ENCODE peak calls at places on chromosomes 5 and 9, in four cellular contexts. One of them, this sample, is unnamed.
A peak's percentile ranks its signal among the peaks of the same experiment; 100 is the strongest.

GRCh38 chr9:32580631-32581300 is 7.8 kb upstream of the NDUFB6 start:
- DNase-seq in breast epithelium: no peak
- DNase-seq in Panc1: no peak
- DNase-seq in IMR-90: no peak
- DNase-seq in this sample: no peak

GRCh38 chr9:120482424-120483186 is 97.4 kb downstream of the CDK5RAP2 start:
- DNase-seq in breast epithelium: no peak
- DNase-seq in Panc1: no peak
- DNase-seq in IMR-90: no peak
- DNase-seq in this sample: no peak

GRCh38 chr9:81416476-81417298 is 272.7 kb downstream of the TLE1 start:
- DNase-seq in breast epithelium: no peak
- DNase-seq in Panc1: no peak
- DNase-seq in IMR-90: peak; percentile 41
- DNase-seq in this sample: no peak

GRCh38 chr9:113541019-113541900 is 77.7 kb downstream of the RGS3 start:
- DNase-seq in breast epithelium: no peak
- DNase-seq in Panc1: no peak
- DNase-seq in IMR-90: peak; percentile 55
- DNase-seq in this sample: no peak

GRCh38 chr9:116212986-116213672 is 59.5 kb downstream of the PAPPA start:
- DNase-seq in breast epithelium: no peak
- DNase-seq in Panc1: no peak
- DNase-seq in IMR-90: no peak
- DNase-seq in this sample: no peak

GRCh38 chr5:44233691-44234090 is 155.5 kb downstream of the FGF10 start:
- DNase-seq in breast epithelium: no peak
- DNase-seq in Panc1: no peak
- DNase-seq in IMR-90: no peak
- DNase-seq in this sample: no peak

GRCh38 chr9:116207371-116208111 is 54.0 kb downstream of the PAPPA start:
- DNase-seq in breast epithelium: no peak
- DNase-seq in Panc1: no peak
- DNase-seq in IMR-90: no peak
- DNase-seq in this sample: no peak

GRCh38 chr9:83501552-83501951 is 36.6 kb downstream of the FRMD3 start:
- DNase-seq in breast epithelium: no peak
- DNase-seq in Panc1: no peak
- DNase-seq in IMR-90: no peak
- DNase-seq in this sample: no peak

GRCh38 chr9:111744363-111744762 is 50.4 kb downstream of the SHOC1 start:
- DNase-seq in breast epithelium: no peak
- DNase-seq in Panc1: no peak
- DNase-seq in IMR-90: no peak
- DNase-seq in this sample: no peak

GRCh38 chr9:38022995-38023394 is 46.0 kb downstream of the SHB start:
- DNase-seq in breast epithelium: peak; percentile 63
- DNase-seq in Panc1: no peak
- DNase-seq in IMR-90: no peak
- DNase-seq in this sample: no peak

GRCh38 chr5:96483878-96484277 is 50.8 kb upstream of the PCSK1 start:
- DNase-seq in breast epithelium: no peak
- DNase-seq in Panc1: no peak
- DNase-seq in IMR-90: peak; percentile 55
- DNase-seq in this sample: no peak

GRCh38 chr9:83972286-83972685 is 7.7 kb downstream of the HNRNPK start:
- DNase-seq in breast epithelium: no peak
- DNase-seq in Panc1: no peak
- DNase-seq in IMR-90: no peak
- DNase-seq in this sample: no peak

GRCh38 chr5:52804359-52804758 is 16.6 kb downstream of the ITGA1 start:
- DNase-seq in breast epithelium: no peak
- DNase-seq in Panc1: no peak
- DNase-seq in IMR-90: no peak
- DNase-seq in this sample: no peak

GRCh38 chr9:27059406-27059805 is 49.6 kb upstream of the TEK start:
- DNase-seq in breast epithelium: no peak
- DNase-seq in Panc1: no peak
- DNase-seq in IMR-90: no peak
- DNase-seq in this sample: no peak

GRCh38 chr9:120481248-120481647 is 98.7 kb downstream of the CDK5RAP2 start:
- DNase-seq in breast epithelium: no peak
- DNase-seq in Panc1: no peak
- DNase-seq in IMR-90: no peak
- DNase-seq in this sample: no peak

GRCh38 chr9:89850633-89851325 is 246.0 kb downstream of the GADD45G start:
- DNase-seq in breast epithelium: peak; percentile 15
- DNase-seq in Panc1: no peak
- DNase-seq in IMR-90: peak; percentile 34
- DNase-seq in this sample: no peak

GRCh38 chr5:9820696-9821449 is 190.7 kb upstream of the TAS2R1 start:
- DNase-seq in breast epithelium: no peak
- DNase-seq in Panc1: no peak
- DNase-seq in IMR-90: peak; percentile 13
- DNase-seq in this sample: no peak

GRCh38 chr5:135569755-135570452 is 8.9 kb downstream of the CXCL14 start:
- DNase-seq in breast epithelium: no peak
- DNase-seq in Panc1: no peak
- DNase-seq in IMR-90: peak; percentile 36
- DNase-seq in this sample: no peak

GRCh38 chr5:127665641-127666040 is 16.8 kb downstream of the CTXN3 start:
- DNase-seq in breast epithelium: no peak
- DNase-seq in Panc1: no peak
- DNase-seq in IMR-90: no peak
- DNase-seq in this sample: no peak

GRCh38 chr5:119112151-119112550 is 41.3 kb downstream of the DMXL1 start:
- DNase-seq in breast epithelium: no peak
- DNase-seq in Panc1: no peak
- DNase-seq in IMR-90: no peak
- DNase-seq in this sample: no peak

GRCh38 chr5:150000990-150001659 is 586 bp downstream of the HMGXB3 start:
- DNase-seq in breast epithelium: no peak
- DNase-seq in Panc1: no peak
- DNase-seq in IMR-90: peak; percentile 50
- DNase-seq in this sample: peak; percentile 2

GRCh38 chr9:91246842-91247241 is 114.9 kb downstream of the AUH start:
- DNase-seq in breast epithelium: no peak
- DNase-seq in Panc1: no peak
- DNase-seq in IMR-90: peak; percentile 46
- DNase-seq in this sample: no peak

GRCh38 chr9:69066955-69067354 is 31.4 kb downstream of the FXN start:
- DNase-seq in breast epithelium: no peak
- DNase-seq in Panc1: no peak
- DNase-seq in IMR-90: no peak
- DNase-seq in this sample: no peak

GRCh38 chr5:177300236-177300880 is 3.2 kb downstream of the RAB24 start:
- DNase-seq in breast epithelium: no peak
- DNase-seq in Panc1: no peak
- DNase-seq in IMR-90: peak; percentile 80
- DNase-seq in this sample: peak; percentile 40

GRCh38 chr9:33506626-33507370 is 17.3 kb upstream of the ANKRD18B start:
- DNase-seq in breast epithelium: no peak
- DNase-seq in Panc1: no peak
- DNase-seq in IMR-90: peak; percentile 97
- DNase-seq in this sample: no peak

GRCh38 chr9:35406183-35406959 is 83.5 kb upstream of the RUSC2 start:
- DNase-seq in breast epithelium: no peak
- DNase-seq in Panc1: no peak
- DNase-seq in IMR-90: no peak
- DNase-seq in this sample: no peak

GRCh38 chr5:1666812-1667588 is 132.6 kb downstream of the MRPL36 start:
- DNase-seq in breast epithelium: peak; percentile 21
- DNase-seq in Panc1: no peak
- DNase-seq in IMR-90: no peak
- DNase-seq in this sample: no peak

GRCh38 chr5:43065384-43066230 is 25.5 kb upstream of the ANXA2R start:
- DNase-seq in breast epithelium: peak; percentile 66
- DNase-seq in Panc1: peak; percentile 59
- DNase-seq in IMR-90: peak; percentile 50
- DNase-seq in this sample: peak; percentile 23

GRCh38 chr5:107700486-107700885 is 29.7 kb upstream of the EFNA5 start:
- DNase-seq in breast epithelium: no peak
- DNase-seq in Panc1: no peak
- DNase-seq in IMR-90: no peak
- DNase-seq in this sample: no peak

GRCh38 chr5:107699425-107699824 is 28.7 kb upstream of the EFNA5 start:
- DNase-seq in breast epithelium: no peak
- DNase-seq in Panc1: no peak
- DNase-seq in IMR-90: no peak
- DNase-seq in this sample: no peak

GRCh38 chr5:107705390-107706014 is 34.8 kb upstream of the EFNA5 start:
- DNase-seq in breast epithelium: no peak
- DNase-seq in Panc1: peak; percentile 5
- DNase-seq in IMR-90: peak; percentile 77
- DNase-seq in this sample: no peak

DNA sequence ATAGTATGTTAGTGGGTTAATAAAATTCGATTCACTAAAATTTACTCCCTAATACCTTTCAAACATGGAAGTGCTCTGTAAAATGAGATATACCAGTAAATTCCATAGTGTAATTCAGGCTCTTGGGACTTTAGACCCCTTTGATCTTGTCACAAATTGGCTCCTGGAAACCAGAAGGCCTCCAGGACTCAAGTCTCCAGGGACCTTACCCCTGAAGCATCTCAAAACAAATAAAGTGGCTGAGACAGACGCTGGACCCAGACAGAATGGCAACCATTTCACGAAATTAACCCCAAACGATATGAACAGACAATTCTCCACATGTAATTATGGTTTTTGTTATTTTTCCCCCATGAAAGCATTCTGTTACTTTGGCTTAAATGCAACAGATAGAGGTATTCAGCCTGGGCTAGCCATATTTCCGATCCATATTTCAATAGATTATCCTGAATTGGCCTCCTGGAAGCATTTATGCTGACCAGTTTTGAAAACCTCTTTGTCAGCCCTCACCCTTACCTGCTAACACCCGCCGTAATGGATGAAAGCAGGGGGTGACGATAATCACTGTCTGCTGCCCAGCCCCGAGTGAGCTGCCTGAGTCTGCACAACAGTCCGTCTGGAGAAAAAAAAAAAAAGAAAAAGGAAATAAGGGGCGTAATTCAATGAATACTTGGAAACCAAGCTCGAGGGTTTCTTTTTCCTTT is 34.1 kb upstream of the EFNA5 start:
- DNase-seq in breast epithelium: no peak
- DNase-seq in Panc1: no peak
- DNase-seq in IMR-90: no peak
- DNase-seq in this sample: no peak
- H3K4me3 ChIP-seq in breast epithelium: peak overlapping the region; percentile 9
- H3K4me3 ChIP-seq in Panc1: no peak overlapping the region
- H3K4me3 ChIP-seq in IMR-90: no peak overlapping the region
- H3K4me3 ChIP-seq in this sample: no peak overlapping the region

GRCh38 chr5:171449426-171449825 is 30.0 kb downstream of the FGF18 start:
- DNase-seq in breast epithelium: no peak
- DNase-seq in Panc1: no peak
- DNase-seq in IMR-90: no peak
- DNase-seq in this sample: no peak
- H3K4me1 ChIP-seq in breast epithelium: no peaks in the 10 kb centered on the region
- H3K4me1 ChIP-seq in Panc1: no peaks in the 10 kb centered on the region
- H3K4me1 ChIP-seq in IMR-90: peaks cover 8% of the 10 kb centered on the region
- H3K4me1 ChIP-seq in this sample: peaks cover 2% of the 10 kb centered on the region

GRCh38 chr5:142697356-142697807 is 11.5 kb upstream of the FGF1 start:
- DNase-seq in breast epithelium: peak; percentile 40
- DNase-seq in Panc1: no peak
- DNase-seq in IMR-90: peak; percentile 49
- DNase-seq in this sample: no peak
- H3K4me3 ChIP-seq in breast epithelium: no peak overlapping the region
- H3K4me3 ChIP-seq in Panc1: no peak overlapping the region
- H3K4me3 ChIP-seq in IMR-90: no peak overlapping the region
- H3K4me3 ChIP-seq in this sample: no peak overlapping the region

GRCh38 chr9:129335456-129336129 is 157.5 kb upstream of the IER5L start:
- DNase-seq in breast epithelium: peak; percentile 52
- DNase-seq in Panc1: no peak
- DNase-seq in IMR-90: no peak
- DNase-seq in this sample: no peak
- H3K4me1 ChIP-seq in breast epithelium: peaks cover 23% of the 10 kb centered on the region
- H3K4me1 ChIP-seq in Panc1: peaks cover 49% of the 10 kb centered on the region
- H3K4me1 ChIP-seq in IMR-90: peaks cover 42% of the 10 kb centered on the region
- H3K4me1 ChIP-seq in this sample: peaks cover 9% of the 10 kb centered on the region

DNA sequence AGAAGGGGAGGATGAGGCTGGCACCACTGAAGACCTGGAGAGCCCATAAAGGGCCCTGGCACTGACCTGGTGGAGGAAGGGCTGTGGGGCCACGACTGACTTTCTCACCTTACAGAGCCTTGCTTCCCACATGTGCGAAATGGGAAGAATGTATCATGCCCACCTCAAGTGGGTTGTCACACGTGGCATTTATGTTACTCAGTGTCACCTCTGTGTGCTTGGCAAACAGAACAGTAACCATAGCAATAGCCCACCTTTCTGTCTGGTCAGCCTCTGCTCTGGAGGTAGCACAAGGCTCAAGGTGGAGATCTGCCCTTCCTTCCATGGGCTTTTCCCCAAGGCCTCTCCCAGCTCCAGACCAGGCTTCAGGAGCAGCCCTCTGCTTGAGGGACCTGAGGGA is 16.7 kb downstream of the TCF7 start:
- DNase-seq in breast epithelium: no peak
- DNase-seq in Panc1: no peak
- DNase-seq in IMR-90: no peak
- DNase-seq in this sample: no peak
- H3K4me3 ChIP-seq in breast epithelium: no peak overlapping the region
- H3K4me3 ChIP-seq in Panc1: no peak overlapping the region
- H3K4me3 ChIP-seq in IMR-90: no peak overlapping the region
- H3K4me3 ChIP-seq in this sample: peak overlapping the region; percentile 43

GRCh38 chr5:132428147-132428482 is 58.6 kb downstream of the SLC22A5 start:
- DNase-seq in breast epithelium: no peak
- DNase-seq in Panc1: no peak
- DNase-seq in IMR-90: no peak
- DNase-seq in this sample: no peak
- H3K4me1 ChIP-seq in breast epithelium: peaks cover 15% of the 10 kb centered on the region
- H3K4me1 ChIP-seq in Panc1: peaks cover 40% of the 10 kb centered on the region
- H3K4me1 ChIP-seq in IMR-90: peaks cover 45% of the 10 kb centered on the region
- H3K4me1 ChIP-seq in this sample: peaks cover 99% of the 10 kb centered on the region

GRCh38 chr5:123097483-123097870 is 8.4 kb downstream of the PRDM6 start:
- DNase-seq in breast epithelium: no peak
- DNase-seq in Panc1: no peak
- DNase-seq in IMR-90: no peak
- DNase-seq in this sample: no peak
- H3K4me3 ChIP-seq in breast epithelium: no peak overlapping the region
- H3K4me3 ChIP-seq in Panc1: no peak overlapping the region
- H3K4me3 ChIP-seq in IMR-90: no peak overlapping the region
- H3K4me3 ChIP-seq in this sample: no peak overlapping the region

DNA sequence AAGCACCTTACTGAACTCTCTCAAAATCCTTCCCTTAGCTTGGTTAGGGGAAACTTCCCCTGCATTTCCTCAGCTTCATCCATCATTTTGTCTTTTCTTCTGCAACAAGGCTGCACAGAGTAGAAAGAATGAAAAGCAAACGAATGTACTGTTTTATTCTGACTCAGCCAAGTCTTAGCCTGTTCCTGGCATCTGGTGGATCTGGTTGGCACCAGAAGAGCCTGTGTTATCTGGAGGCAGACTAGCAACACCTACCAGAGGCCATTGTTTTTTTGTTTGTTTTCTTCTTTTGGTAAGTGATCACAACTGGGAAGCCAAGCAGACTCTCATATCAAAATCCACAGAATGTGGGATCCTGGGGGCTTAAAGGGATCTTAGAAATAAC is 200.7 kb downstream of the FANCC start:
- DNase-seq in breast epithelium: no peak
- DNase-seq in Panc1: no peak
- DNase-seq in IMR-90: no peak
- DNase-seq in this sample: no peak
- H3K4me1 ChIP-seq in breast epithelium: no peaks in the 10 kb centered on the region
- H3K4me1 ChIP-seq in Panc1: no peaks in the 10 kb centered on the region
- H3K4me1 ChIP-seq in IMR-90: no peaks in the 10 kb centered on the region
- H3K4me1 ChIP-seq in this sample: no peaks in the 10 kb centered on the region

GRCh38 chr9:92535940-92536850 is at the start of gene ECM2:
- DNase-seq in breast epithelium: no peak
- DNase-seq in Panc1: no peak
- DNase-seq in IMR-90: peak; percentile 52
- DNase-seq in this sample: no peak
- H3K4me3 ChIP-seq in breast epithelium: peak within 1 kb of the TSS; percentile 33
- H3K4me3 ChIP-seq in Panc1: no peak within 1 kb of the TSS
- H3K4me3 ChIP-seq in IMR-90: peak within 1 kb of the TSS; percentile 28
- H3K4me3 ChIP-seq in this sample: no peak within 1 kb of the TSS